ENCODE peak calls at places on chromosomes 12 and 14, in six cellular contexts. Q is kidney glomerular epithelial cell; N is endothelial cell of umbilical vein; Z is stimulated activated CD8-positive, alpha-beta memory T cell treated with anti-CD3 and anti-CD28 coated beads, Interleukin-12 subunit alpha, Interleukin-12 subunit beta, amount 100 ng/mL, for 1 hour; X is caudate nucleus; S is EL. E is an unnamed sample.

GRCh38 chr12:101407054-101407437 is 526 bp downstream of the ARL1 start:
- DNase-seq in N (no peak), S (no peak), X (no peak), Q (no peak), Z (no peak), E (no peak)

GRCh38 chr12:73361156-73361866 is 1089.1 kb downstream of the TRHDE start:
- DNase-seq in Q (peak), S (no peak), N (no peak), X (no peak), Z (no peak), E (no peak)

GRCh38 chr12:26058308-26058707 is 66.5 kb downstream of the BHLHE41 start:
- DNase-seq in S (no peak), Z (no peak), N (no peak), X (no peak), Q (no peak), E (no peak)

GRCh38 chr12:15472036-15472435 is 149.7 kb downstream of the PTPRO start:
- DNase-seq in Z (no peak), X (no peak), S (no peak), Q (no peak), N (no peak), E (no peak)

GRCh38 chr12:78439666-78440065 is 424.9 kb upstream of the SYT1 start:
- DNase-seq in N (no peak), S (no peak), Q (no peak), Z (no peak), X (no peak), E (no peak)

GRCh38 chr12:9122166-9122609 is 6.5 kb upstream of the A2M start:
- DNase-seq in S (no peak), Q (no peak), Z (no peak), N (no peak), X (no peak), E (no peak)

GRCh38 chr12:120740871-120741270 is 15.2 kb downstream of the ACADS start:
- DNase-seq in S (no peak), N (no peak), Q (no peak), Z (no peak), X (no peak), E (no peak)

GRCh38 chr12:132218915-132219314 is 74.7 kb downstream of the NOC4L start:
- DNase-seq in N (peak), Z (peak), X (no peak), Q (no peak), S (no peak), E (peak)

GRCh38 chr12:89439946-89440345 is 84.7 kb downstream of the GALNT4 start:
- DNase-seq in Q (no peak), N (peak), Z (no peak), X (no peak), S (peak), E (no peak)

GRCh38 chr12:122669397-122670070 is 33.6 kb downstream of the HCAR2 start:
- DNase-seq in N (no peak), Q (peak), X (no peak), Z (no peak), S (peak), E (no peak)

GRCh38 chr12:61272441-61272840 is 987.8 kb upstream of the USP15 start:
- DNase-seq in S (no peak), Q (no peak), Z (no peak), N (no peak), X (no peak), E (no peak)

GRCh38 chr14:30651934-30652333 is 29.8 kb downstream of the SCFD1 start:
- DNase-seq in S (no peak), N (no peak), Q (no peak), X (no peak), Z (no peak), E (no peak)

GRCh38 chr12:131947482-131948027 is 2.2 kb upstream of the EP400 start:
- DNase-seq in Z (no peak), S (no peak), N (no peak), Q (no peak), X (no peak), E (no peak)

GRCh38 chr14:95257521-95257920 is 62.2 kb downstream of the CLMN start:
- DNase-seq in N (no peak), S (no peak), X (no peak), Q (no peak), Z (no peak), E (no peak)

GRCh38 chr12:117090388-117090787 is 8.8 kb downstream of the TESC start:
- DNase-seq in Z (no peak), X (no peak), N (no peak), S (no peak), Q (no peak), E (no peak)

GRCh38 chr12:78641837-78642423 is 222.6 kb upstream of the SYT1 start:
- DNase-seq in X (no peak), Q (no peak), N (no peak), S (peak), Z (no peak), E (no peak)

GRCh38 chr12:110636516-110636915 is 22.6 kb downstream of the TCTN1 start:
- DNase-seq in S (no peak), N (no peak), Q (peak), Z (no peak), X (no peak), E (no peak)

GRCh38 chr12:56042430-56043203 is 899 bp downstream of the RPS26 start:
- DNase-seq in Z (no peak), Q (no peak), S (no peak), X (no peak), N (no peak), E (no peak)

GRCh38 chr12:4910502-4911315 is 1.0 kb downstream of the KCNA1 start:
- DNase-seq in X (no peak), Q (no peak), Z (no peak), N (no peak), S (peak), E (no peak)

GRCh38 chr12:63792333-63792732 is 12.6 kb downstream of the RXYLT1 start:
- DNase-seq in X (no peak), Q (no peak), Z (no peak), S (no peak), N (no peak), E (no peak)

GRCh38 chr14:39682563-39682962 is 250.3 kb upstream of the FBXO33 start:
- DNase-seq in X (no peak), Z (no peak), S (no peak), Q (no peak), N (no peak), E (no peak)

GRCh38 chr12:570237-570925 is 92.9 kb downstream of the NINJ2 start:
- DNase-seq in Z (no peak), Q (peak), X (no peak), N (peak), S (peak), E (no peak)

GRCh38 chr14:66662374-66662773 is 154.4 kb downstream of the GPHN start:
- DNase-seq in S (peak), N (peak), Q (peak), Z (no peak), X (no peak), E (no peak)

GRCh38 chr12:21583587-21583986 is 21.1 kb downstream of the GYS2 start:
- DNase-seq in Q (no peak), S (peak), N (no peak), X (no peak), Z (no peak), E (no peak)

GRCh38 chr14:94407906-94408305 is 19.5 kb upstream of the SERPINA1 start:
- DNase-seq in X (no peak), S (no peak), Q (no peak), N (no peak), Z (no peak), E (no peak)

GRCh38 chr12:2297658-2298057 is 244.9 kb downstream of the CACNA1C start:
- DNase-seq in Z (no peak), S (no peak), X (no peak), Q (no peak), N (no peak), E (no peak)

GRCh38 chr14:89465894-89466293 is 48.9 kb upstream of the FOXN3 start:
- DNase-seq in Z (no peak), X (no peak), Q (no peak), N (no peak), S (no peak), E (no peak)